ENCODE peak calls at places on chromosome 11, in four cellular contexts. Y is lower leg skin, V is right lobe of liver, L is hepatocyte. Z is an unnamed sample.

GRCh38 chr11:2663915-2664314 is 35.9 kb downstream of the KCNQ1OT1 start:
- DNase-seq in Y (peak; percentile 5), L (no peak), V (no peak), Z (no peak)

GRCh38 chr11:78564037-78564888 is 10.4 kb downstream of the NARS2 start:
- DNase-seq in L (peak; percentile 81), Y (peak; percentile 57), V (no peak), Z (peak; percentile 72)

GRCh38 chr11:46397526-46397925 is 6.0 kb upstream of the CHRM4 start:
- DNase-seq in Y (no peak), V (no peak), L (no peak), Z (no peak)

GRCh38 chr11:127675602-127676001 is 675.0 kb upstream of the KIRREL3 start:
- DNase-seq in V (no peak), L (peak; percentile 7), Y (no peak), Z (no peak)

GRCh38 chr11:109480251-109480650 is 58.3 kb downstream of the C11orf87 start:
- DNase-seq in L (no peak), V (no peak), Y (no peak), Z (peak; percentile 1)

GRCh38 chr11:29432719-29433325 is 584.0 kb downstream of the KCNA4 start:
- DNase-seq in V (no peak), L (peak; percentile 30), Y (no peak), Z (peak; percentile 24)

GRCh38 chr11:128195057-128195751 is 392.2 kb downstream of the ETS1 start:
- DNase-seq in Y (no peak), L (no peak), V (no peak), Z (no peak)

GRCh38 chr11:134587345-134587744 is 175.3 kb upstream of the B3GAT1 start:
- DNase-seq in L (no peak), Y (no peak), V (no peak), Z (no peak)

GRCh38 chr11:106031210-106031845 is 9.3 kb upstream of the MSANTD4 start:
- DNase-seq in L (no peak), Y (no peak), V (no peak), Z (no peak)

GRCh38 chr11:5737091-5737490 is 843 bp downstream of the OR56B1 start:
- DNase-seq in L (no peak), V (no peak), Y (no peak), Z (no peak)

GRCh38 chr11:122229078-122229477 is 113.1 kb upstream of the BLID start:
- DNase-seq in V (no peak), Y (no peak), L (no peak), Z (no peak)

GRCh38 chr11:34275486-34275885 is 82.3 kb downstream of the ABTB2 start:
- DNase-seq in V (no peak), L (no peak), Y (no peak), Z (no peak)

GRCh38 chr11:34277166-34277565 is 80.6 kb downstream of the ABTB2 start:
- DNase-seq in V (no peak), L (no peak), Y (no peak), Z (no peak)

GRCh38 chr11:34278175-34278574 is 79.6 kb downstream of the ABTB2 start:
- DNase-seq in L (no peak), Y (no peak), V (no peak), Z (no peak)

GRCh38 chr11:34274712-34275398 is 83.0 kb downstream of the ABTB2 start:
- DNase-seq in L (peak; percentile 91), Y (peak; percentile 93), V (peak; percentile 75), Z (no peak)

DNA sequence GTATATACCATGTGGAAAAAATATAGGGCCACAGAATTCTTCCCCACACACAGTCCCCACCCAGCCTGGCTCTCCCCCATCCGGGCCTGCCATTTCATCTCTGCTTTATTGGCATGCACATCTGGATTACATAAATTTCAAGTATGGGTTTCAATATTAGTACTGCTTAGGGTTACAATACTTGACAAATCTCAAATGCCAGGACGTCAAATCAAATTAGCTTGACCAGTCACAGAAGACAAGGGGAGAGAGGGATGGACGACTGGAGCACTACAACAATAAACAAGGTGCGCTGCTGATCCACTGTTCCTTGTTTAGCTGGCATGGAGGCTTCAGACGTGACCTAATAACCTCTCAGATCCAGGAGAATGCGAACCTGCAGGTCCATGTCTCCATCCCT is 81.3 kb downstream of the ABTB2 start:
- DNase-seq in Y (no peak), L (no peak), V (no peak), Z (no peak)
- H3K4me3 ChIP-seq in Y (no peak overlapping the region), L (no peak overlapping the region), V (no peak overlapping the region), Z (no peak overlapping the region)

GRCh38 chr11:35088676-35089075 is 50.3 kb upstream of the CD44 start:
- DNase-seq in L (no peak), V (no peak), Y (peak; percentile 67), Z (no peak)
- H3K4me3 ChIP-seq in L (no peak overlapping the region), V (no peak overlapping the region), Y (no peak overlapping the region), Z (no peak overlapping the region)

GRCh38 chr11:68262544-68262827 is 9.3 kb downstream of the C11orf24 start:
- DNase-seq in L (no peak), V (no peak), Y (no peak), Z (no peak)

GRCh38 chr11:68264741-68265540 is 6.8 kb downstream of the C11orf24 start:
- DNase-seq in Y (no peak), L (no peak), V (no peak), Z (no peak)

GRCh38 chr11:68264244-68264643 is 7.5 kb downstream of the C11orf24 start:
- DNase-seq in V (no peak), Y (no peak), L (no peak), Z (no peak)

GRCh38 chr11:68261749-68262543 is 9.8 kb downstream of the C11orf24 start:
- DNase-seq in Y (no peak), L (no peak), V (peak; percentile 55), Z (no peak)

DNA sequence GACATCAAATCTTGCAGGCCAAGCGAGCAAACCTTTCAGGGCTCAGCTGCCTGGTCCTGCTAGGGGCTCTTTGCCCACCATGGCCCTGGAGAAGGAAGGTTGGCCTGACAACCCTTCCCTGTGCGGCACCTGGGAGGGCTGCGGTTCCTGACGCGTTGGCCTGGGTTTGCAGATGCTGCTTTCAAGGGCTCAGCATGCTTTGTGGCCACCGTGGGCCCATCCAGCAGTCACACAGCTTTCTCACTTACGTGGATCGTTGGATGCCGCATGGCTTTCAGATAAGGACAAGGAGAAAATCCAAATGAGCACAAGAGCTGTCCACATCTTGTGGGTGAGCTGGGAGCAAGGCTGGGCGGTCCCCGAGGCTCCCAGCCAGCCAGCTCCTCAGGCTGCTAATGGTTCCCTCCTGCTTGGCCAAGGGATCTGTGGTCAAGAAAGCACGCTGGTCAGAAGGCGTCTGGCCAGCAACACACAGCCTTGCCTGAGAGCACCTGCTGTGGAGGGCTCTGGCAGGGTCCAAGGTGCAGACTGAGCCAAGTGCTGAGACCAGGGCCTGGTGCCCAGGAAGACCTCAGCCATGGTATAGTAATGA is 8.2 kb downstream of the C11orf24 start:
- DNase-seq in Y (no peak), L (no peak), V (no peak), Z (no peak)
- H3K4me3 ChIP-seq in Y (no peak overlapping the region), L (no peak overlapping the region), V (no peak overlapping the region), Z (no peak overlapping the region)

DNA sequence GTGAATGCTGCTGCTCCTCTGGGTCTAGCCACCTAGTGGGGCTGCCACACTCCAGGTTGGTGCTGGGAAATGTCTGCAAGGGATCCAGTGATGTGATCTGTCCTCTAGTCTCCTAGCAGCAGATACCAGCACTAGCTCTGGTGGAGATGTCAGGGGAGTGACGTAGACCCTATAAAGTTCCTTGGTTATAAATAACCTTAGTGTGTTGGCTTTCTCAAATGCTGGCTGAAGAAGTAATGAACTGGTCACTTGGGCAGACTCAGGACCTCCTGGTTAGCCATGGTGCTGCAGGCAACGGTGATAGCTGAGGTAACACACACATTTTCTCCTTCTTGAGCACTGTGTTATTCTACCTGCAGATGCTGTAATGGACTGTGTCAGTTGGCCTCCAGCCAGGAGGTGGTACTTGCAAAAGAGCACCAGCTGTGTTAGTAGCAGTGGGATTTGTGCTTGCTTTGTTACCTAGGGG is 35.5 kb downstream of the BBOX1 start:
- DNase-seq in L (no peak), V (no peak), Y (no peak), Z (peak; percentile 21)
- H3K4me3 ChIP-seq in L (no peak overlapping the region), V (no peak overlapping the region), Y (no peak overlapping the region), Z (no peak overlapping the region)

Z was measured in neural progenitor cell.